ENCODE peak calls at places on chromosomes 12 and 14, in five cellular contexts. One of them, this sample, is unnamed.

GRCh38 chr12:121958521-121959240 is 40.3 kb downstream of the CFAP251 start:
- DNase-seq in non-pigmented ciliary epithelial cell: no peak
- DNase-seq in SW 1271: no peak
- DNase-seq in transverse colon: no peak
- DNase-seq in sciatic nerve: no peak
- DNase-seq in this sample: no peak

GRCh38 chr14:64675246-64675645 is 29.0 kb upstream of the PLEKHG3 start:
- DNase-seq in transverse colon: peak
- DNase-seq in sciatic nerve: no peak
- DNase-seq in SW 1271: no peak
- DNase-seq in non-pigmented ciliary epithelial cell: no peak
- DNase-seq in this sample: no peak

GRCh38 chr12:16421806-16422205 is 74.4 kb downstream of the MGST1 start:
- DNase-seq in transverse colon: no peak
- DNase-seq in sciatic nerve: no peak
- DNase-seq in SW 1271: no peak
- DNase-seq in non-pigmented ciliary epithelial cell: no peak
- DNase-seq in this sample: no peak

GRCh38 chr12:15322164-15323054 is at the start of gene PTPRO:
- DNase-seq in transverse colon: no peak
- DNase-seq in SW 1271: no peak
- DNase-seq in sciatic nerve: no peak
- DNase-seq in non-pigmented ciliary epithelial cell: no peak
- DNase-seq in this sample: peak

GRCh38 chr12:38875571-38876228 is 29.7 kb downstream of the CPNE8 start:
- DNase-seq in sciatic nerve: no peak
- DNase-seq in SW 1271: no peak
- DNase-seq in transverse colon: no peak
- DNase-seq in non-pigmented ciliary epithelial cell: no peak
- DNase-seq in this sample: no peak

GRCh38 chr12:132108211-132108832 is 35.8 kb downstream of the DDX51 start:
- DNase-seq in transverse colon: no peak
- DNase-seq in non-pigmented ciliary epithelial cell: no peak
- DNase-seq in sciatic nerve: no peak
- DNase-seq in SW 1271: no peak
- DNase-seq in this sample: peak

GRCh38 chr12:5102261-5102789 is 58.6 kb downstream of the KCNA5 start:
- DNase-seq in sciatic nerve: no peak
- DNase-seq in non-pigmented ciliary epithelial cell: no peak
- DNase-seq in transverse colon: no peak
- DNase-seq in SW 1271: no peak
- DNase-seq in this sample: no peak

GRCh38 chr14:103716091-103716801 is 636 bp downstream of the ZFYVE21 start:
- DNase-seq in SW 1271: no peak
- DNase-seq in sciatic nerve: peak
- DNase-seq in transverse colon: peak
- DNase-seq in non-pigmented ciliary epithelial cell: no peak
- DNase-seq in this sample: no peak

GRCh38 chr12:110224379-110225304 is 56.4 kb upstream of the ATP2A2 start:
- DNase-seq in non-pigmented ciliary epithelial cell: peak
- DNase-seq in sciatic nerve: no peak
- DNase-seq in transverse colon: no peak
- DNase-seq in SW 1271: peak
- DNase-seq in this sample: no peak

GRCh38 chr14:75561013-75561432 is 17.4 kb upstream of the FLVCR2 start:
- DNase-seq in non-pigmented ciliary epithelial cell: no peak
- DNase-seq in SW 1271: peak
- DNase-seq in transverse colon: peak
- DNase-seq in sciatic nerve: peak
- DNase-seq in this sample: peak

GRCh38 chr12:15118946-15119345 is 102.3 kb downstream of the RERG start:
- DNase-seq in sciatic nerve: no peak
- DNase-seq in transverse colon: no peak
- DNase-seq in SW 1271: no peak
- DNase-seq in non-pigmented ciliary epithelial cell: no peak
- DNase-seq in this sample: no peak

GRCh38 chr12:108613548-108613947 is 15.7 kb upstream of the TMEM119 start:
- DNase-seq in SW 1271: no peak
- DNase-seq in transverse colon: no peak
- DNase-seq in sciatic nerve: no peak
- DNase-seq in non-pigmented ciliary epithelial cell: no peak
- DNase-seq in this sample: no peak

GRCh38 chr12:114313910-114314309 is 92.0 kb downstream of the TBX5 start:
- DNase-seq in sciatic nerve: no peak
- DNase-seq in non-pigmented ciliary epithelial cell: no peak
- DNase-seq in SW 1271: no peak
- DNase-seq in transverse colon: no peak
- DNase-seq in this sample: no peak

GRCh38 chr14:104295681-104296387 is 157.4 kb downstream of the KIF26A start:
- DNase-seq in SW 1271: no peak
- DNase-seq in sciatic nerve: peak
- DNase-seq in non-pigmented ciliary epithelial cell: no peak
- DNase-seq in transverse colon: no peak
- DNase-seq in this sample: no peak

GRCh38 chr14:94382684-94383663 is 5.4 kb downstream of the SERPINA1 start:
- DNase-seq in non-pigmented ciliary epithelial cell: no peak
- DNase-seq in sciatic nerve: no peak
- DNase-seq in SW 1271: no peak
- DNase-seq in transverse colon: no peak
- DNase-seq in this sample: no peak

GRCh38 chr14:74838141-74838540 is 37.8 kb downstream of the PROX2 start:
- DNase-seq in SW 1271: no peak
- DNase-seq in non-pigmented ciliary epithelial cell: no peak
- DNase-seq in transverse colon: no peak
- DNase-seq in sciatic nerve: no peak
- DNase-seq in this sample: no peak

GRCh38 chr12:5946388-5946787 is 1.3 kb upstream of the ANO2 start:
- DNase-seq in non-pigmented ciliary epithelial cell: no peak
- DNase-seq in transverse colon: no peak
- DNase-seq in SW 1271: no peak
- DNase-seq in sciatic nerve: no peak
- DNase-seq in this sample: no peak

GRCh38 chr12:92987362-92987761 is 58.3 kb upstream of the EEA1 start:
- DNase-seq in sciatic nerve: no peak
- DNase-seq in transverse colon: no peak
- DNase-seq in non-pigmented ciliary epithelial cell: peak
- DNase-seq in SW 1271: peak
- DNase-seq in this sample: peak

GRCh38 chr14:58287607-58288042 is 10.7 kb upstream of the ARID4A start:
- DNase-seq in sciatic nerve: no peak
- DNase-seq in SW 1271: no peak
- DNase-seq in non-pigmented ciliary epithelial cell: no peak
- DNase-seq in transverse colon: no peak
- DNase-seq in this sample: no peak

GRCh38 chr14:95701846-95702221 is 12.1 kb downstream of the TCL1A start:
- DNase-seq in sciatic nerve: no peak
- DNase-seq in transverse colon: no peak
- DNase-seq in SW 1271: no peak
- DNase-seq in non-pigmented ciliary epithelial cell: no peak
- DNase-seq in this sample: peak

GRCh38 chr12:52041695-52042123 is 9.5 kb upstream of the NR4A1 start:
- DNase-seq in non-pigmented ciliary epithelial cell: no peak
- DNase-seq in transverse colon: no peak
- DNase-seq in sciatic nerve: no peak
- DNase-seq in SW 1271: no peak
- DNase-seq in this sample: peak

GRCh38 chr14:94538070-94538740 is 23.0 kb upstream of the SERPINA4 start:
- DNase-seq in SW 1271: no peak
- DNase-seq in transverse colon: no peak
- DNase-seq in non-pigmented ciliary epithelial cell: no peak
- DNase-seq in sciatic nerve: no peak
- DNase-seq in this sample: no peak

GRCh38 chr12:124863409-124864325 is at the start of gene SCARB1:
- DNase-seq in SW 1271: peak
- DNase-seq in transverse colon: peak
- DNase-seq in non-pigmented ciliary epithelial cell: no peak
- DNase-seq in sciatic nerve: peak
- DNase-seq in this sample: peak